ENCODE peak calls at places on chromosomes 2 and 18, in four cellular contexts. M is HCT116, W is body of pancreas, Q is AG04450. L is an unnamed sample.
A peak's percentile ranks its signal among the peaks of the same experiment; 100 is the strongest.

GRCh38 chr18:183769-184168 is 25.4 kb downstream of the USP14 start:
- DNase-seq in W (no peak), Q (no peak), M (no peak), L (no peak)

GRCh38 chr2:157874997-157875719 is 972 bp downstream of the ACVR1 start:
- DNase-seq in Q (peak; percentile 80), W (peak; percentile 32), M (no peak), L (no peak)

GRCh38 chr2:183037281-183037659 is 987 bp downstream of the NCKAP1 start:
- DNase-seq in Q (no peak), W (no peak), M (peak; percentile 31), L (no peak)

GRCh38 chr2:98911376-98912154 is 24.5 kb downstream of the CRACDL start:
- DNase-seq in M (no peak), Q (no peak), W (no peak), L (no peak)

GRCh38 chr2:181575650-181576025 is 81.3 kb downstream of the CERKL start:
- DNase-seq in W (no peak), M (no peak), Q (no peak), L (no peak)

GRCh38 chr2:171161425-171162289 is 964 bp upstream of the TLK1 start:
- DNase-seq in Q (no peak), W (no peak), M (no peak), L (no peak)

GRCh38 chr18:9008709-9009635 is 93.5 kb upstream of the NDUFV2 start:
- DNase-seq in W (no peak), M (no peak), Q (no peak), L (no peak)

GRCh38 chr2:187917535-187917934 is 363.3 kb upstream of the TFPI start:
- DNase-seq in W (no peak), M (no peak), Q (peak; percentile 7), L (no peak)

GRCh38 chr18:42583197-42583776 is 532.2 kb downstream of the RIT2 start:
- DNase-seq in W (no peak), M (no peak), Q (no peak), L (no peak)

GRCh38 chr2:25877431-25878360 is 591 bp downstream of the ASXL2 start:
- DNase-seq in M (peak; percentile 42), Q (no peak), W (peak; percentile 46), L (peak; percentile 21)

GRCh38 chr2:105396254-105397024 is 2.4 kb downstream of the FHL2 start:
- DNase-seq in W (no peak), M (peak; percentile 95), Q (peak; percentile 83), L (no peak)

GRCh38 chr2:225226441-225226840 is 173.1 kb upstream of the NYAP2 start:
- DNase-seq in Q (no peak), M (no peak), W (no peak), L (no peak)

GRCh38 chr2:112321375-112322320 is 46.3 kb downstream of the ZC3H6 start:
- DNase-seq in M (no peak), W (no peak), Q (no peak), L (no peak)

GRCh38 chr2:233081232-233081730 is 21.1 kb downstream of the INPP5D start:
- DNase-seq in W (no peak), M (no peak), Q (no peak), L (no peak)

GRCh38 chr2:134170269-134170668 is 83.6 kb upstream of the MGAT5 start:
- DNase-seq in W (no peak), Q (no peak), M (no peak), L (no peak)

DNA sequence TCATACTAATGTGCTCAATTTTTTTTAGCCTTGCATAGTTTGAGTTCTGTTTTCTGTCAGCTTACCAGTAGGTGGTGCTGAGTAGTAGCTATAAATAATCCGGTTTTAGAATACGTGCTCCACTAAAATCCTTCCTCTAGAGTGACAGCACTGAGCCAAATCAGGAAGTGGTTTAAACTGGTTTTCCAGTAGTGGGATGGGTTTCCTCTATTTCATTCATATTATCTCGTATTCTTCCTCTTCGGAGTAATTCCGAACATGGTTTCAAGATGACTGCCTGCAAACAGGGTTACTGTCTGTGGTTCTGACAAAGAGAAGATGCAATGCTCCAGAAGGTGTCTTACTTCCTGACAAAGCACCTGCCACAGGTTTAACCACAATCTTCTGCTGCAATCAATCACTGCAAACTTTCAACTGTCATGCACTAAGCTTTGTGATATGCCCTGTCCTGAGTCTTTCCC is 496.9 kb upstream of the VRK2 start:
- DNase-seq in M (peak; percentile 16), Q (no peak), W (no peak), L (no peak)
- TF ChIP-seq CTCF in M (peak; percentile 15), Q (peak; percentile 7), W (no peak), L (peak; percentile 42)

DNA sequence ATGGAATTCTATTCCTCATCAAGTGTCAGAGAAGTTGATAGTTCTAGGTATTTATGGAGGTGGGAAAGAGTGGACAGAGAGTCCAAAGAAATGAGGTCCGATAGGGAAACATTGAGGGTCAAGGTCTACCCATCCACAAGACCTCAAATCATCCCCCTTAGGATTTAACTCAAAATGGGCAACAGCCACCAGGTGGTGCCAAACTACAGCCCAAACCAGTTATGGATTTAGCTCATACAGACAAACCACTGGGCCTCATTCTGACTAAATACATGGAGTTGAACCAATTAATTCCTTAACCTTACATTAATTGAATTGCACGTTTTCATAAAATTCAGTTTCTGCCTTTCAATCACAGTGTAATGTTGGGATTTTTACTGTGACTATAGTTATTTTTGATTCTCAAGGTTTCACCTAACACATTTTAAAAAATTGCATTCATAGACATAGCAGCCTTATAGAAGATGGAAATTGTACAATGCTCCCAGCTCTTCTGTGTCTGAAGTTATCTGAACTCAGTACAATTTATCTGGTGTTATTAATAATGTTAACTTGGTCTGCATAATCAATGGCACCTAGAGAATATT is 98.2 kb upstream of the HNMT start:
- DNase-seq in Q (peak; percentile 16), W (peak; percentile 26), M (peak; percentile 53), L (peak; percentile 37)
- TF ChIP-seq CTCF in Q (peak; percentile 74), W (peak; percentile 48), M (peak; percentile 62), L (peak; percentile 73)

DNA sequence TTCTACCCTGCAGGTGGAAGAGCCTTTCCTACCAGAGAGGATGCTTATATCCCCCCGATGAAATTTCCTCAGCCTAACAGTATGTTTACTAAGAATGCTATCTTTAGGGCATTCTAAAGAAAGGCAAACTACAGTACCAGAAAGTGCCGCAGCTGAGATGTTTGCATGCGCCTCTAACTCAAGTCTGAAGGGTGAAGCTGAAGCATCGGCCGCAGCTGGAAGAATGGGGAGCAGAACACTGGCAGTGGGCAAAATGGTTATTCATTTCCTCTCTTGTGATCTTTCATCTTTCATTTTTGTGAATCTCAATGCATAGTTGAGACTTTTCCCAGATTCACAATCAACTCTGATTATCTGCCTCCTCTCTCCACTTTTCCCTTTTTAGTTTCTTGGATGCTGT is 648.2 kb upstream of the ZEB2 start:
- DNase-seq in W (no peak), Q (no peak), M (no peak), L (no peak)
- TF ChIP-seq CTCF in W (no peak), Q (no peak), M (no peak), L (no peak)

GRCh38 chr2:205323929-205324328 is 358.4 kb upstream of the NRP2 start:
- DNase-seq in W (no peak), Q (no peak), M (no peak), L (no peak)
- TF ChIP-seq CTCF in W (peak; percentile 6), Q (peak; percentile 48), M (peak; percentile 15), L (peak; percentile 62)

DNA sequence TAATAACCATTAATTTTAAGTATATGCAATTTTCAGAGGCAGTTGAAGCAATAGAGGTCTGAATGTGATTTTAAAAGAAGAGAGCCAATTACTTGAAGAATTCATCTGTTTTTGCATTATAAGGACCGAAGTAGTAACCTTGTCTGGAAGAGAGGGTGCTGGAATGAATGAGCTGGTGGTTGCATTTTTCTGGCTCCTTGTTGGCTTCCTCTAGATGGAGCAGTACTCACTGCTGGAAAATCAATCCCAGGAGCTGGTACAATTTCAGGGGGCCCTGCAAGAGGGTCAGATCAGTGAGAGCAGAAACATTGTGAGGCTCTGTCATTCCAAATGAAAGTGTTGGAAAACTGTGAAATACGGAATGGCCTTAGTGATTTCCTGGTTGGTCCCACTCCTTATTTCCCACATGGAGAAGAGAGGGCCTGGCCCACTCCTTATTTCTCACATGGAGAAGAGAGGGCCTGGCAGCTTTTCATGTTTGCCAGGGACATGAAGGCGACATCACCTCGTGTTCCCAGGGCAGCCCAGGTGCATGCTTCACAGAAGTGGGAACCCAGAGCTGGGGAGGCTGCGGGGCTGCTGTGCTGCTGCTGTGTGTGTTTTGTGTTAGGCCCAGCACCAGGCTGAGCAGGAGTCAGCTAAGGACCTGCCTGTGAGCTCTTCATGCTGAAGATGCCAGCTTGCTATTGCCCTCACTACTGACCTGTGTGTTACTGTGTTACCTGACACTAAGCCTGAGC is 197.4 kb downstream of the SNTG2 start:
- DNase-seq in M (no peak), Q (no peak), W (no peak), L (no peak)
- TF ChIP-seq CTCF in M (no peak), Q (no peak), W (no peak), L (no peak)

GRCh38 chr2:29296585-29296984 is 181.4 kb downstream of the CLIP4 start:
- DNase-seq in Q (no peak), W (no peak), M (no peak), L (no peak)

GRCh38 chr2:29293830-29294438 is 178.7 kb downstream of the CLIP4 start:
- DNase-seq in W (peak; percentile 64), M (peak; percentile 16), Q (no peak), L (peak; percentile 11)

GRCh38 chr2:29290293-29291052 is 175.3 kb downstream of the CLIP4 start:
- DNase-seq in M (no peak), Q (no peak), W (no peak), L (no peak)

DNA sequence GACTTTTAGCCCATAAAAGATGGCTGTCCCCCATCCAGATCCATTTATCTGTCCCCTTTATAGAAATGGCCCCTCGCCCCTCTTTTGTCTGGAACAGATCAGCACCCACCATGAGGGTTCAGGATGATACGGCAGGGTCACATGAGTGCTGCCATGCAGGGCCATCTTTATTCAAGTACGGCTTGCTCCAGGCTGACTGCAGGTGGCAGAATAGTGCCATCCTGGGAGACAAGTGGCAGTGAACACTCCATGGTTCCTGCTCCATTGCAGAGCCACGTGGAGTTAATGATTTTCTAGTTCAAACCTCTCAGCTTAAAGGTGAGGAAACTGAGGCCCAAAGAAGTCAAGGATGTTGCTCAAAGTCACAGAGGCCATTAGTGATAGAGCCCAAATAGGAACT is 180.6 kb downstream of the CLIP4 start:
- DNase-seq in M (peak; percentile 18), Q (no peak), W (peak; percentile 49), L (no peak)
- TF ChIP-seq CTCF in M (peak; percentile 25), Q (peak; percentile 39), W (peak; percentile 22), L (peak; percentile 78)

GRCh38 chr2:230759481-230760191 is 47.0 kb downstream of the CAB39 start:
- DNase-seq in M (no peak), Q (no peak), W (no peak), L (no peak)

GRCh38 chr2:230758566-230759480 is 46.2 kb downstream of the CAB39 start:
- DNase-seq in W (no peak), Q (peak; percentile 82), M (no peak), L (no peak)

GRCh38 chr2:230761704-230762103 is 49.1 kb downstream of the CAB39 start:
- DNase-seq in Q (no peak), W (no peak), M (no peak), L (no peak)

GRCh38 chr2:230765611-230766300 is 53.1 kb downstream of the CAB39 start:
- DNase-seq in Q (no peak), W (no peak), M (no peak), L (no peak)

DNA sequence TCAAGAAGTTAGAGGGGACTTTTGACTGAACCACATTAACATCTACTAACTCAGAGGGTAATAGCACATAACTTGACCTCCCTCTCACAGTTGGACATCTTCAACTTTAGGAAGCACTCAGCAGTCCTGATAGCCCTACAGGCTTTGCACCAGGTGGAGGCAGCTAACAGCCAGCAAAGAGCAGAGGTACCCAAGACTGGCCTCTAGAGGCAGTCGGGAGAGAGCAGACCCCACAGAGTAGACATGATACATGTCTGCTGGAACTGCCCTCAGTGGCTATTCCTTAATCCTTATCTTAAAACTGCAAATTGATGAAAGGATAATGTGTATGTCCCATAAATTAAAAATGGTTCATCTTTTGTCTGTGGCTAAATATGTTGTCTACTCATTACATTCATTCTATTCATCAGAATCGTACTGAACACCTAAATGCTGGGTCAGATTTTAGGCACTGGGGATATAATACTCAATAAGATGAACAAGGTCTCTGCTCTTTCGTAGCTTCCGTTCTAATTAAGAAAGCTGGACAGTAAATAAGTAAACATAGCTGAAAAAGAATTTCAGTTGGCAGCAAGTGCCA is 49.8 kb downstream of the CAB39 start:
- DNase-seq in M (no peak), Q (no peak), W (no peak), L (no peak)
- TF ChIP-seq CTCF in M (peak; percentile 94), Q (peak; percentile 65), W (peak; percentile 17), L (peak; percentile 36)

L was measured in LNCaP clone FGC.